ENCODE peak calls at places on chromosome 14, in four cellular contexts. I is hepatocyte, H is NCI-H1694 treated with DMSO at 0.1 percent for 48 hours, Q is cardiac fibroblast. B is an unnamed sample.
A peak's percentile ranks its signal among the peaks of the same experiment; 100 is the strongest.

GRCh38 chr14:85565862-85566296 is 35.9 kb downstream of the FLRT2 start:
- DNase-seq in I (no peak), H (no peak), Q (peak; percentile 85), B (no peak)

GRCh38 chr14:69066396-69067171 is 86.3 kb downstream of the DCAF5 start:
- DNase-seq in I (no peak), H (no peak), Q (no peak), B (no peak)

GRCh38 chr14:92930737-92931602 is 8.0 kb downstream of the CHGA start:
- DNase-seq in I (no peak), H (no peak), Q (peak; percentile 45), B (no peak)

GRCh38 chr14:58697927-58698641 is 60.3 kb downstream of the DACT1 start:
- DNase-seq in I (no peak), H (no peak), Q (no peak), B (no peak)

GRCh38 chr14:23034498-23035302 is at the start of gene PSMB5:
- DNase-seq in I (peak; percentile 94), H (no peak), Q (peak; percentile 98), B (no peak)

GRCh38 chr14:106203438-106203837 is 677.1 kb downstream of the TMEM121 start:
- DNase-seq in I (no peak), H (no peak), Q (no peak), B (no peak)

GRCh38 chr14:35883677-35884293 is 57.6 kb downstream of the BRMS1L start:
- DNase-seq in I (peak; percentile 41), H (peak; percentile 37), Q (peak; percentile 54), B (no peak)

GRCh38 chr14:48580692-48581091 is 905.3 kb upstream of the MDGA2 start:
- DNase-seq in I (no peak), H (no peak), Q (no peak), B (no peak)

GRCh38 chr14:56304456-56304855 is 186.2 kb downstream of the PELI2 start:
- DNase-seq in I (no peak), H (no peak), Q (no peak), B (no peak)

GRCh38 chr14:32611752-32612151 is 282.7 kb downstream of the AKAP6 start:
- DNase-seq in I (no peak), H (no peak), Q (peak; percentile 91), B (no peak)

GRCh38 chr14:27427796-27428195 is 830.0 kb upstream of the NOVA1 start:
- DNase-seq in I (no peak), H (no peak), Q (peak; percentile 74), B (no peak)

GRCh38 chr14:74801396-74801795 is 38.3 kb downstream of the YLPM1 start:
- DNase-seq in I (no peak), H (no peak), Q (no peak), B (no peak)

GRCh38 chr14:70020350-70021170 is 141.3 kb downstream of the SMOC1 start:
- DNase-seq in I (no peak), H (no peak), Q (no peak), B (no peak)

GRCh38 chr14:58239259-58240210 is 5.1 kb upstream of the PSMA3 start:
- DNase-seq in I (peak; percentile 84), H (peak; percentile 55), Q (peak; percentile 83), B (peak; percentile 40)

GRCh38 chr14:104933721-104934379 is 9.2 kb downstream of the PLD4 start:
- DNase-seq in I (no peak), H (no peak), Q (no peak), B (peak; percentile 9)

GRCh38 chr14:77490347-77490986 is 8.1 kb downstream of the ISM2 start:
- DNase-seq in I (no peak), H (no peak), Q (no peak), B (no peak)

GRCh38 chr14:99538275-99538674 is 57.1 kb downstream of the CCNK start:
- DNase-seq in I (no peak), H (no peak), Q (no peak), B (no peak)

GRCh38 chr14:94029250-94029649 is 3.1 kb downstream of the OTUB2 start:
- DNase-seq in I (no peak), H (no peak), Q (no peak), B (no peak)

GRCh38 chr14:95313707-95314106 is 6.0 kb downstream of the CLMN start:
- DNase-seq in I (peak; percentile 81), H (no peak), Q (peak; percentile 91), B (no peak)

GRCh38 chr14:22871200-22871961 is at the start of gene LRP10:
- DNase-seq in I (peak; percentile 95), H (peak; percentile 37), Q (peak; percentile 86), B (peak; percentile 78)

GRCh38 chr14:94713115-94713514 is 56.8 kb downstream of the GSC start:
- DNase-seq in I (no peak), H (no peak), Q (no peak), B (no peak)

GRCh38 chr14:102694530-102695171 is 82.6 kb upstream of the TRAF3 start:
- DNase-seq in I (peak; percentile 91), H (peak; percentile 97), Q (peak; percentile 86), B (peak; percentile 90)

GRCh38 chr14:54889919-54890318 is 12.7 kb downstream of the GCH1 start:
- DNase-seq in I (no peak), H (no peak), Q (peak; percentile 18), B (no peak)

GRCh38 chr14:86072134-86072894 is 542.4 kb downstream of the FLRT2 start:
- DNase-seq in I (no peak), H (no peak), Q (no peak), B (no peak)

GRCh38 chr14:101546706-101547105 is 14.6 kb upstream of the DIO3 start:
- DNase-seq in I (no peak), H (no peak), Q (no peak), B (no peak)

GRCh38 chr14:23042162-23042965 is at the start of gene PSMB11:
- DNase-seq in I (no peak), H (no peak), Q (no peak), B (no peak)

GRCh38 chr14:102162488-102162887 is 22.8 kb downstream of the WDR20 start:
- DNase-seq in I (no peak), H (no peak), Q (no peak), B (no peak)

GRCh38 chr14:90830931-90831701 is 14.9 kb upstream of the TTC7B start:
- DNase-seq in I (no peak), H (no peak), Q (no peak), B (no peak)

GRCh38 chr14:95418858-95419257 is 97.6 kb downstream of the SYNE3 start:
- DNase-seq in I (no peak), H (no peak), Q (no peak), B (no peak)

GRCh38 chr14:29282169-29282568 is 515.6 kb downstream of the FOXG1 start:
- DNase-seq in I (no peak), H (no peak), Q (peak; percentile 65), B (no peak)

GRCh38 chr14:23023500-23024152 is 11.1 kb downstream of the PSMB5 start:
- DNase-seq in I (no peak), H (no peak), Q (no peak), B (no peak)

GRCh38 chr14:76863724-76864407 is 37.7 kb downstream of the LRRC74A start:
- DNase-seq in I (no peak), H (no peak), Q (peak; percentile 18), B (peak; percentile 17)

B was measured in NCI-H2171.